ENCODE peak calls at places on chromosomes 7 and 10, in four cellular contexts. H, S, N and C are unnamed samples.
A peak's percentile ranks its signal among the peaks of the same experiment; 100 is the strongest.

GRCh38 chr7:81990395-81990794 is 220.5 kb upstream of the HGF start:
- DNase-seq in N (no peak), H (no peak), S (no peak), C (no peak)

GRCh38 chr7:48006866-48007265 is 22.0 kb downstream of the SUN3 start:
- DNase-seq in H (no peak), N (no peak), S (no peak), C (no peak)

GRCh38 chr10:69360485-69361302 is 56.0 kb downstream of the TACR2 start:
- DNase-seq in H (peak; percentile 51), N (peak; percentile 92), S (no peak), C (no peak)

GRCh38 chr10:28471705-28472050 is 61.2 kb upstream of the WAC start:
- DNase-seq in N (no peak), H (no peak), S (no peak), C (no peak)

GRCh38 chr10:24762966-24763623 is 39.4 kb upstream of the ARHGAP21 start:
- DNase-seq in N (no peak), H (no peak), S (no peak), C (no peak)

GRCh38 chr10:6980353-6980752 is 400.3 kb upstream of the PRKCQ start:
- DNase-seq in N (no peak), H (no peak), S (no peak), C (no peak)

GRCh38 chr10:83765711-83766110 is 373.6 kb upstream of the GHITM start:
- DNase-seq in N (no peak), S (no peak), H (no peak), C (no peak)

GRCh38 chr10:94314913-94315545 is 47.7 kb downstream of the NOC3L start:
- DNase-seq in N (no peak), S (no peak), H (no peak), C (no peak)

GRCh38 chr10:60828489-60828852 is 50.2 kb downstream of the CDK1 start:
- DNase-seq in S (no peak), H (no peak), N (no peak), C (no peak)

GRCh38 chr10:102413053-102413705 is 5.4 kb downstream of the PSD start:
- DNase-seq in N (no peak), S (no peak), H (peak; percentile 63), C (no peak)

GRCh38 chr10:67788028-67788886 is 49.7 kb downstream of the DNAJC12 start:
- DNase-seq in H (no peak), S (no peak), N (peak; percentile 77), C (no peak)

GRCh38 chr10:77628906-77629730 is 8.5 kb downstream of the KCNMA1 start:
- DNase-seq in N (no peak), H (no peak), S (no peak), C (no peak)

GRCh38 chr10:73096041-73096451 is 620 bp downstream of the P4HA1 start:
- DNase-seq in N (peak; percentile 87), S (no peak), H (no peak), C (peak; percentile 48)

GRCh38 chr7:51123322-51124021 is 193.1 kb downstream of the COBL start:
- DNase-seq in N (no peak), S (no peak), H (peak; percentile 55), C (no peak)

GRCh38 chr10:95580140-95580539 is 19.0 kb upstream of the SORBS1 start:
- DNase-seq in S (no peak), H (no peak), N (no peak), C (no peak)

GRCh38 chr7:104656467-104656866 is 328.1 kb downstream of the LHFPL3 start:
- DNase-seq in N (no peak), H (no peak), S (no peak), C (no peak)

GRCh38 chr10:20990604-20991003 is 93.5 kb upstream of the NEBL start:
- DNase-seq in N (no peak), H (no peak), S (no peak), C (no peak)

GRCh38 chr7:130901209-130901783 is 167.3 kb upstream of the KLF14 start:
- DNase-seq in H (peak; percentile 43), N (peak; percentile 88), S (peak; percentile 72), C (no peak)

GRCh38 chr10:44922021-44922420 is 10.9 kb downstream of the TMEM72 start:
- DNase-seq in N (no peak), H (no peak), S (peak; percentile 74), C (no peak)

GRCh38 chr7:798921-799470 is 33.3 kb upstream of the SUN1 start:
- DNase-seq in H (no peak), S (no peak), N (peak; percentile 43), C (no peak)

GRCh38 chr10:87862644-87863101 is 660 bp downstream of the KLLN start:
- DNase-seq in H (peak; percentile 35), S (no peak), N (no peak), C (peak; percentile 45)

GRCh38 chr7:33831389-33832118 is 73.8 kb upstream of the BMPER start:
- DNase-seq in H (no peak), N (no peak), S (no peak), C (no peak)

GRCh38 chr10:6062101-6062771 is at the start of gene IL2RA:
- DNase-seq in H (no peak), S (peak; percentile 37), N (no peak), C (no peak)

GRCh38 chr7:145489609-145490008 is 627.0 kb upstream of the CNTNAP2 start:
- DNase-seq in S (no peak), H (no peak), N (no peak), C (no peak)

GRCh38 chr7:112596260-112596659 is 115.5 kb downstream of the LSMEM1 start:
- DNase-seq in S (no peak), H (no peak), N (no peak), C (no peak)